ENCODE peak calls at places on chromosomes 12 and 14, in nine cellular contexts. G is AG04449, Q is tibial artery, L is foreskin fibroblast, V is ovary, A is BJ, N is neural progenitor cell, R is transverse colon, S is cardiac muscle cell. Y is an unnamed sample.

GRCh38 chr14:46820291-46820690 is 168.7 kb upstream of the RPL10L start:
- DNase-seq in A (no peak), Q (no peak), S (no peak), G (no peak), V (no peak), N (no peak), R (no peak), L (no peak), Y (no peak)

GRCh38 chr14:36654185-36655053 is 7.2 kb upstream of the PAX9 start:
- DNase-seq in A (no peak), S (no peak), V (no peak), G (no peak), L (no peak), N (peak), Q (no peak), R (no peak), Y (no peak)

GRCh38 chr12:65631621-65632111 is 192.6 kb upstream of the HMGA2 start:
- DNase-seq in A (peak), L (peak), N (no peak), S (no peak), G (peak), Q (no peak), R (no peak), V (no peak), Y (peak)

GRCh38 chr14:24162083-24162482 is 1.0 kb downstream of the IRF9 start:
- DNase-seq in G (no peak), S (no peak), A (no peak), V (no peak), L (no peak), Q (no peak), N (no peak), R (no peak), Y (no peak)

GRCh38 chr14:24315807-24316596 is 4.7 kb downstream of the LTB4R start:
- DNase-seq in S (no peak), R (peak), L (no peak), N (no peak), Q (no peak), G (no peak), A (no peak), V (peak), Y (no peak)

GRCh38 chr12:113852695-113853490 is 113.2 kb downstream of the RBM19 start:
- DNase-seq in L (no peak), R (no peak), S (no peak), A (no peak), Q (no peak), G (no peak), N (no peak), V (no peak), Y (no peak)

GRCh38 chr12:5521456-5522325 is 89.8 kb downstream of the NTF3 start:
- DNase-seq in N (no peak), R (no peak), L (no peak), S (no peak), A (no peak), V (no peak), G (no peak), Q (no peak), Y (no peak)

GRCh38 chr14:99009875-99010274 is 262.1 kb downstream of the BCL11B start:
- DNase-seq in S (no peak), A (no peak), V (no peak), Q (no peak), L (no peak), R (no peak), N (no peak), G (no peak), Y (no peak)

GRCh38 chr14:61322011-61322798 is 826 bp downstream of the PRKCH start:
- DNase-seq in A (no peak), L (no peak), G (no peak), R (peak), V (peak), N (peak), Q (peak), S (peak), Y (no peak)

GRCh38 chr14:94021001-94021400 is 5.1 kb upstream of the OTUB2 start:
- DNase-seq in A (no peak), L (no peak), Q (no peak), S (no peak), N (no peak), G (no peak), R (no peak), V (no peak), Y (peak)

GRCh38 chr12:54419088-54419887 is at the start of gene ITGA5:
- DNase-seq in R (peak), N (peak), Q (peak), V (peak), S (peak), L (peak), A (no peak), G (no peak), Y (peak)

GRCh38 chr12:90311561-90311960 is 602.9 kb upstream of the ATP2B1 start:
- DNase-seq in A (no peak), G (no peak), N (no peak), R (no peak), S (no peak), L (no peak), Q (no peak), V (no peak), Y (no peak)

GRCh38 chr12:46402861-46403731 is 30.5 kb upstream of the SLC38A2 start:
- DNase-seq in L (no peak), V (no peak), R (no peak), G (no peak), Q (no peak), N (no peak), S (no peak), A (no peak), Y (peak)

GRCh38 chr12:113392563-113392962 is 11.1 kb downstream of the SDS start:
- DNase-seq in V (no peak), A (no peak), G (no peak), R (no peak), Q (no peak), S (no peak), L (no peak), N (no peak), Y (no peak)

GRCh38 chr12:28171356-28172060 is 18.7 kb upstream of the CCDC91 start:
- DNase-seq in G (no peak), N (no peak), R (no peak), L (no peak), A (no peak), V (no peak), S (no peak), Q (no peak), Y (no peak)

GRCh38 chr12:63802012-63802608 is 22.4 kb downstream of the RXYLT1 start:
- DNase-seq in S (peak), Q (no peak), V (no peak), L (no peak), N (peak), R (no peak), A (no peak), G (no peak), Y (peak)

GRCh38 chr12:108731866-108732461 is 646 bp upstream of the CORO1C start:
- DNase-seq in N (peak), A (peak), R (peak), V (peak), S (peak), L (peak), G (peak), Q (peak), Y (peak)
- TF ChIP-seq CTCF in N (no peak), A (no peak), R (no peak), V (no peak), S (no peak), L (no peak), G (no peak), Q (no peak), Y (no peak)

GRCh38 chr12:109291117-109291516 is 18.0 kb downstream of the FOXN4 start:
- DNase-seq in S (no peak), A (no peak), V (no peak), N (no peak), Q (no peak), L (no peak), R (no peak), G (no peak), Y (no peak)

GRCh38 chr12:109293106-109293505 is 16.0 kb downstream of the FOXN4 start:
- DNase-seq in G (no peak), S (no peak), V (no peak), A (no peak), N (no peak), R (no peak), Q (no peak), L (no peak), Y (no peak)

GRCh38 chr12:109292342-109292711 is 16.8 kb downstream of the FOXN4 start:
- DNase-seq in Q (no peak), N (no peak), A (no peak), R (no peak), S (no peak), L (no peak), V (no peak), G (no peak), Y (no peak)

GRCh38 chr12:109290061-109290460 is 19.0 kb downstream of the FOXN4 start:
- DNase-seq in G (no peak), R (no peak), V (no peak), A (no peak), L (no peak), S (no peak), N (no peak), Q (no peak), Y (no peak)

GRCh38 chr12:109291531-109292341 is 17.3 kb downstream of the FOXN4 start:
- DNase-seq in R (peak), Q (peak), N (peak), A (no peak), S (peak), V (no peak), L (peak), G (no peak), Y (peak)
- TF ChIP-seq CTCF in R (no peak), Q (no peak), N (no peak), A (no peak), S (no peak), V (no peak), L (no peak), G (no peak), Y (no peak)

GRCh38 chr12:124928912-124929530 is 14.6 kb upstream of the UBC start:
- DNase-seq in A (no peak), Q (no peak), R (no peak), N (no peak), L (no peak), S (no peak), G (no peak), V (no peak), Y (no peak)
- TF ChIP-seq CTCF in A (no peak), Q (no peak), R (no peak), N (no peak), L (no peak), S (no peak), G (no peak), V (no peak), Y (no peak)

GRCh38 chr14:89771251-89771650 is 183.3 kb downstream of the EFCAB11 start:
- DNase-seq in A (no peak), V (no peak), G (no peak), R (no peak), Q (no peak), S (no peak), L (no peak), N (no peak), Y (peak)

GRCh38 chr14:89773151-89773550 is 181.4 kb downstream of the EFCAB11 start:
- DNase-seq in S (no peak), L (no peak), G (no peak), V (no peak), Q (no peak), A (no peak), R (no peak), N (no peak), Y (no peak)

GRCh38 chr14:89773644-89774316 is 180.8 kb downstream of the EFCAB11 start:
- DNase-seq in Q (no peak), L (no peak), G (no peak), V (no peak), A (no peak), S (peak), R (peak), N (peak), Y (peak)

GRCh38 chr14:89765346-89765745 is 189.2 kb downstream of the EFCAB11 start:
- DNase-seq in V (no peak), L (no peak), S (no peak), Q (no peak), R (no peak), G (no peak), A (no peak), N (no peak), Y (no peak)

GRCh38 chr14:89767861-89768268 is 186.7 kb downstream of the EFCAB11 start:
- DNase-seq in L (peak), G (no peak), A (no peak), N (peak), Q (no peak), V (no peak), S (peak), R (peak), Y (peak)
- TF ChIP-seq CTCF in L (peak), G (peak), A (peak), N (peak), Q (peak), V (peak), S (peak), R (peak), Y (peak)

DNA sequence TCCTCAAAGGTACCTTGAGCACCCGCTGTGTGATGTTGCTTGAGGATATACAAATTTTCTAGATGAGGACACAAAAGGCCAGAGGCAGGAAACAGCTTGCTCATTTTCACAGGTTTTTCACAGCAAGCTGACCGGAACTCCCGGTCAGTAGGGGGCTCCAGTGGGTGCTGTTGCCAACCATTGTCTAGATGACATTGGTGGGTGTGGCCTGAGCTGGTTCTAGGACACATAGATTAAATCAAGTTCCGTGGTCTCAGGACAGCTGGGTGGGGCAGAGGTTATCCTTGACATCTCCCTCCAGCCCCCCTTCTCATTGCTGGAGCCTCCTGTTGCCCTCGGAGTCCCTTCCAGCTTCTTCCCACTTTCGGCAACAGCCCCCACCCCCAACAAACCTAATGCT is 153.6 kb upstream of the FKBP4 start:
- DNase-seq in L (peak), A (no peak), Q (peak), G (no peak), R (peak), V (no peak), N (peak), S (no peak), Y (peak)
- TF ChIP-seq CTCF in L (peak), A (peak), Q (no peak), G (peak), R (no peak), V (no peak), N (peak), S (peak), Y (peak)

DNA sequence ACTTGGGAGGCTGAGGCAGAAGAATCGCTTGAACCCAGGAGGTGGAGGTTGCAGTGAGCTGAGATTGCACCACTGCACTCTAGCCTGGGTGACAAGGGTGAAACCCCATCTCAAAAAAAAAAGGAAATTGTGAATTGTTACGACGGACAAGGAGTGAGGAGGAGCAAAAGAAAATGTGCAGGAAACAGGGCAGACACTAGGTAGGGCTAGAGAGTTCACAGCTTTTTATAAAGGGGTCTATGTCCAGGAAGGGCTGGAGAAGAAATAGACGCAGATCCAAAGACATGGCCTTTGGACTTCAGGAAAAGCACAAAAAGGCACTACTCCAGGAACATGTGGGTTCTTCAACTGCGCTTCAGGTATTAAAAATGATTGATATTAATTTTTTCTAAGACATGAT is 34.4 kb downstream of the ATG14 start:
- DNase-seq in S (no peak), R (no peak), V (no peak), Q (no peak), G (no peak), L (no peak), N (no peak), A (no peak), Y (no peak)
- TF ChIP-seq CTCF in S (no peak), R (no peak), V (no peak), Q (no peak), G (no peak), L (no peak), N (peak), A (no peak), Y (no peak)

DNA sequence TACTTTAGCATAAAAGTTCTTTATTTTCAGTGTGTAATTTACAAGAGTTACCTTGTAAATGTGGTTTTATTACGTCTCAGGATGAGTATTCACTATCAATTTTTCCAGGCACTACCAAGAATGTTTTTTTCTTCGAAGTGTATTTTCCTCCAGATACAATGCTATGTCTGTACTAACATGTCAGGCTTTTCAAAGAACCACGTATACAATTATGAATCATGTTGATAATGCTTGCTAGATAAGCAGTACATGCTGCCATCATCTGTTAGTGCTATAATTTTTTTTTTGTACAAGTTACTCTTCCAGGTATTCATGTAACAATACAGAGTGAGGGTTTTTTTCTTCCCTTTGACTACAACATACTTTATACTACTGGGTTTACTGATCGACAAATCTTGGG is 5.6 kb upstream of the KANSL2 start:
- DNase-seq in V (no peak), A (no peak), Q (no peak), R (no peak), G (no peak), N (no peak), S (no peak), L (no peak), Y (no peak)
- TF ChIP-seq CTCF in V (no peak), A (no peak), Q (no peak), R (no peak), G (no peak), N (no peak), S (no peak), L (no peak), Y (no peak)

GRCh38 chr12:31325877-31326631 is at the start of gene SINHCAF:
- DNase-seq in G (peak), Q (peak), A (peak), V (peak), N (peak), S (peak), R (peak), L (peak), Y (peak)
- TF ChIP-seq CTCF in G (no peak), Q (no peak), A (no peak), V (no peak), N (no peak), S (no peak), R (peak), L (no peak), Y (no peak)

GRCh38 chr12:76055393-76055792 is 23.8 kb upstream of the PHLDA1 start:
- DNase-seq in R (no peak), N (no peak), S (no peak), A (no peak), V (no peak), L (no peak), Q (no peak), G (no peak), Y (no peak)
- TF ChIP-seq CTCF in R (no peak), N (no peak), S (no peak), A (no peak), V (no peak), L (peak), Q (no peak), G (no peak), Y (no peak)